ENCODE peak calls at places on chromosomes 4 and X, in five cellular contexts. One of them, this sample, is unnamed.

GRCh38 chr4:37639551-37640293 is 46.5 kb downstream of the RELL1 start:
- DNase-seq in CD8-positive, alpha-beta memory T cell: no peak
- DNase-seq in mesendoderm: no peak
- DNase-seq in upper lobe of right lung: no peak
- DNase-seq in endodermal cell: no peak
- DNase-seq in this sample: no peak

GRCh38 chr4:17325098-17325497 is 186.8 kb downstream of the QDPR start:
- DNase-seq in mesendoderm: no peak
- DNase-seq in upper lobe of right lung: no peak
- DNase-seq in CD8-positive, alpha-beta memory T cell: no peak
- DNase-seq in endodermal cell: no peak
- DNase-seq in this sample: no peak

GRCh38 chr4:7159923-7160322 is 32.4 kb upstream of the SORCS2 start:
- DNase-seq in upper lobe of right lung: peak; percentile 13
- DNase-seq in CD8-positive, alpha-beta memory T cell: no peak
- DNase-seq in mesendoderm: no peak
- DNase-seq in endodermal cell: no peak
- DNase-seq in this sample: no peak

GRCh38 chrX:41561045-41561444 is 113.9 kb downstream of the NYX start:
- DNase-seq in CD8-positive, alpha-beta memory T cell: no peak
- DNase-seq in mesendoderm: peak; percentile 40
- DNase-seq in upper lobe of right lung: no peak
- DNase-seq in endodermal cell: no peak
- DNase-seq in this sample: peak; percentile 12

GRCh38 chr4:184237612-184238011 is 19.9 kb upstream of the ENPP6 start:
- DNase-seq in mesendoderm: no peak
- DNase-seq in CD8-positive, alpha-beta memory T cell: no peak
- DNase-seq in upper lobe of right lung: no peak
- DNase-seq in endodermal cell: no peak
- DNase-seq in this sample: no peak

GRCh38 chrX:39724544-39724943 is 373.2 kb downstream of the BCOR start:
- DNase-seq in CD8-positive, alpha-beta memory T cell: peak; percentile 4
- DNase-seq in upper lobe of right lung: no peak
- DNase-seq in endodermal cell: no peak
- DNase-seq in mesendoderm: no peak
- DNase-seq in this sample: peak; percentile 65

GRCh38 chr4:37453004-37453360 is 208.4 kb downstream of the NWD2 start:
- DNase-seq in upper lobe of right lung: no peak
- DNase-seq in endodermal cell: peak; percentile 86
- DNase-seq in CD8-positive, alpha-beta memory T cell: peak; percentile 44
- DNase-seq in mesendoderm: peak; percentile 92
- DNase-seq in this sample: peak; percentile 49

GRCh38 chrX:24946369-24946768 is 69.4 kb downstream of the ARX start:
- DNase-seq in mesendoderm: no peak
- DNase-seq in CD8-positive, alpha-beta memory T cell: no peak
- DNase-seq in upper lobe of right lung: no peak
- DNase-seq in endodermal cell: no peak
- DNase-seq in this sample: no peak

GRCh38 chrX:53681661-53682060 is 4.9 kb downstream of the HUWE1 start:
- DNase-seq in upper lobe of right lung: no peak
- DNase-seq in endodermal cell: no peak
- DNase-seq in CD8-positive, alpha-beta memory T cell: no peak
- DNase-seq in mesendoderm: no peak
- DNase-seq in this sample: no peak

GRCh38 chr4:105807496-105807895 is 87.8 kb upstream of the NPNT start:
- DNase-seq in mesendoderm: peak; percentile 57
- DNase-seq in CD8-positive, alpha-beta memory T cell: no peak
- DNase-seq in endodermal cell: no peak
- DNase-seq in upper lobe of right lung: no peak
- DNase-seq in this sample: no peak

GRCh38 chr4:105808459-105809041 is 86.7 kb upstream of the NPNT start:
- DNase-seq in mesendoderm: peak; percentile 18
- DNase-seq in CD8-positive, alpha-beta memory T cell: no peak
- DNase-seq in upper lobe of right lung: no peak
- DNase-seq in endodermal cell: no peak
- DNase-seq in this sample: no peak

GRCh38 chr4:105805501-105806120 is 89.7 kb upstream of the NPNT start:
- DNase-seq in endodermal cell: no peak
- DNase-seq in upper lobe of right lung: no peak
- DNase-seq in mesendoderm: no peak
- DNase-seq in CD8-positive, alpha-beta memory T cell: no peak
- DNase-seq in this sample: no peak

DNA sequence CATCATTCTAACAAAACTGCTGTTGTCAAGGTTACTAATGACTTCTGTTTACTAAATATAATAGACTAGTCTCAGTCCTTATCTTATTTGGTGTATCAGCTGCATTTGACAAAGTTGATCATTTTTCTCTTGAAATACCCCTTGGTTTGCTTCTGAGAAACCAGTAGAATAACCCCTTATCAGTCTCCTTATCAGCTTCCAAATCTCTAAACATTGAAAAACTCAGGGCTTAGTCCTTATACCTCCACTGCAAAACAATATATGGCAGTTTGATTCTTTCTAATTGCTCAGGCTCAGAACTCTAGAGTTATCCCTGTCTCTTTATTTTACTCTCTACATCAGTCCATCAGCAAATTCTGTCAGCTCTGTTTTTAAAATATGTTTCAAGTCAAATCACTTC is 87.2 kb upstream of the NPNT start:
- DNase-seq in upper lobe of right lung: no peak
- DNase-seq in endodermal cell: no peak
- DNase-seq in mesendoderm: peak; percentile 35
- DNase-seq in CD8-positive, alpha-beta memory T cell: no peak
- DNase-seq in this sample: no peak
- H3K4me3 ChIP-seq in upper lobe of right lung: peak overlapping the region; percentile 9
- H3K4me3 ChIP-seq in endodermal cell: no peak overlapping the region
- H3K4me3 ChIP-seq in mesendoderm: no peak overlapping the region
- H3K4me3 ChIP-seq in CD8-positive, alpha-beta memory T cell: no peak overlapping the region
- H3K4me3 ChIP-seq in this sample: no peak overlapping the region

DNA sequence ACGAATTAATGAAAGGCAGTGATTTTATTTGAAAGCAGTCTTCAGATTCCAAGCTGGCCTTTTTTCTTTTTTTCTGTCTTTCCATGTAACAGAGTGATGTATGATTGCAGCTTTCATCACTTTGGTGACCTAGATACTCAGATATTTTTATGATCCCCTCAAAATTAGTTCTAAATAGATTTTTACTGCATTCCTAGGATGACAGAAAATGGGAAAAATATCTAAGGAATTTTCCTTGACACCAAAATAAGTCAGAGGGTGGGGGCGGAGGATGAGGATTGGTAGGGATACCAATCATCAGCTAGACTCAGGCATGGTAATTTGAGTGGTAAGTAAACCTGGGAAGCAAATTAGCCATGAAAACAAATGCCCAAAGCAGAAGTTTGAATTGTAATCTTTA is 11.9 kb upstream of the HMGB2 start:
- DNase-seq in upper lobe of right lung: no peak
- DNase-seq in mesendoderm: peak; percentile 55
- DNase-seq in CD8-positive, alpha-beta memory T cell: no peak
- DNase-seq in endodermal cell: no peak
- DNase-seq in this sample: no peak
- H3K4me3 ChIP-seq in upper lobe of right lung: no peak overlapping the region
- H3K4me3 ChIP-seq in mesendoderm: no peak overlapping the region
- H3K4me3 ChIP-seq in CD8-positive, alpha-beta memory T cell: no peak overlapping the region
- H3K4me3 ChIP-seq in endodermal cell: no peak overlapping the region
- H3K4me3 ChIP-seq in this sample: no peak overlapping the region

GRCh38 chr4:80156410-80156809 is 40.9 kb upstream of the PRDM8 start:
- DNase-seq in upper lobe of right lung: no peak
- DNase-seq in CD8-positive, alpha-beta memory T cell: no peak
- DNase-seq in endodermal cell: no peak
- DNase-seq in mesendoderm: no peak
- DNase-seq in this sample: no peak

GRCh38 chr4:80153800-80154546 is 43.3 kb upstream of the PRDM8 start:
- DNase-seq in upper lobe of right lung: no peak
- DNase-seq in endodermal cell: no peak
- DNase-seq in mesendoderm: no peak
- DNase-seq in CD8-positive, alpha-beta memory T cell: no peak
- DNase-seq in this sample: no peak

GRCh38 chr4:80154547-80154933 is 42.8 kb upstream of the PRDM8 start:
- DNase-seq in endodermal cell: no peak
- DNase-seq in upper lobe of right lung: no peak
- DNase-seq in mesendoderm: no peak
- DNase-seq in CD8-positive, alpha-beta memory T cell: no peak
- DNase-seq in this sample: no peak

GRCh38 chr4:80151981-80152380 is 45.3 kb upstream of the PRDM8 start:
- DNase-seq in CD8-positive, alpha-beta memory T cell: no peak
- DNase-seq in endodermal cell: no peak
- DNase-seq in mesendoderm: no peak
- DNase-seq in upper lobe of right lung: no peak
- DNase-seq in this sample: no peak

GRCh38 chr4:80155286-80155982 is 41.9 kb upstream of the PRDM8 start:
- DNase-seq in upper lobe of right lung: no peak
- DNase-seq in endodermal cell: no peak
- DNase-seq in CD8-positive, alpha-beta memory T cell: no peak
- DNase-seq in mesendoderm: no peak
- DNase-seq in this sample: no peak
- H3K4me3 ChIP-seq in upper lobe of right lung: no peak overlapping the region
- H3K4me3 ChIP-seq in endodermal cell: no peak overlapping the region
- H3K4me3 ChIP-seq in CD8-positive, alpha-beta memory T cell: no peak overlapping the region
- H3K4me3 ChIP-seq in mesendoderm: no peak overlapping the region
- H3K4me3 ChIP-seq in this sample: no peak overlapping the region

GRCh38 chrX:17656556-17656955 is 80.7 kb upstream of the SCML1 start:
- DNase-seq in upper lobe of right lung: no peak
- DNase-seq in CD8-positive, alpha-beta memory T cell: no peak
- DNase-seq in endodermal cell: no peak
- DNase-seq in mesendoderm: no peak
- DNase-seq in this sample: no peak
- H3K4me3 ChIP-seq in upper lobe of right lung: no peak overlapping the region
- H3K4me3 ChIP-seq in CD8-positive, alpha-beta memory T cell: no peak overlapping the region
- H3K4me3 ChIP-seq in endodermal cell: no peak overlapping the region
- H3K4me3 ChIP-seq in mesendoderm: no peak overlapping the region
- H3K4me3 ChIP-seq in this sample: no peak overlapping the region

GRCh38 chr4:139896242-139896752 is 230.7 kb downstream of the MGST2 start:
- DNase-seq in mesendoderm: no peak
- DNase-seq in endodermal cell: no peak
- DNase-seq in CD8-positive, alpha-beta memory T cell: no peak
- DNase-seq in upper lobe of right lung: no peak
- DNase-seq in this sample: no peak

GRCh38 chr4:139900964-139901376 is 235.4 kb downstream of the MGST2 start:
- DNase-seq in upper lobe of right lung: no peak
- DNase-seq in mesendoderm: peak; percentile 29
- DNase-seq in CD8-positive, alpha-beta memory T cell: no peak
- DNase-seq in endodermal cell: no peak
- DNase-seq in this sample: no peak

GRCh38 chr4:139901516-139902327 is 236.1 kb downstream of the MGST2 start:
- DNase-seq in CD8-positive, alpha-beta memory T cell: no peak
- DNase-seq in endodermal cell: no peak
- DNase-seq in mesendoderm: peak; percentile 87
- DNase-seq in upper lobe of right lung: no peak
- DNase-seq in this sample: no peak

GRCh38 chr4:139899346-139899745 is 233.7 kb downstream of the MGST2 start:
- DNase-seq in CD8-positive, alpha-beta memory T cell: no peak
- DNase-seq in upper lobe of right lung: no peak
- DNase-seq in endodermal cell: no peak
- DNase-seq in mesendoderm: no peak
- DNase-seq in this sample: no peak

GRCh38 chr4:139898293-139898692 is 232.7 kb downstream of the MGST2 start:
- DNase-seq in CD8-positive, alpha-beta memory T cell: no peak
- DNase-seq in endodermal cell: no peak
- DNase-seq in upper lobe of right lung: no peak
- DNase-seq in mesendoderm: no peak
- DNase-seq in this sample: no peak
- H3K4me3 ChIP-seq in CD8-positive, alpha-beta memory T cell: peak overlapping the region; percentile 17
- H3K4me3 ChIP-seq in endodermal cell: no peak overlapping the region
- H3K4me3 ChIP-seq in upper lobe of right lung: peak overlapping the region; percentile 20
- H3K4me3 ChIP-seq in mesendoderm: no peak overlapping the region
- H3K4me3 ChIP-seq in this sample: no peak overlapping the region

GRCh38 chr4:156377036-156377700 is 423.5 kb upstream of the CTSO start:
- DNase-seq in CD8-positive, alpha-beta memory T cell: no peak
- DNase-seq in upper lobe of right lung: no peak
- DNase-seq in endodermal cell: no peak
- DNase-seq in mesendoderm: no peak
- DNase-seq in this sample: no peak
- H3K4me3 ChIP-seq in CD8-positive, alpha-beta memory T cell: no peak overlapping the region
- H3K4me3 ChIP-seq in upper lobe of right lung: no peak overlapping the region
- H3K4me3 ChIP-seq in endodermal cell: no peak overlapping the region
- H3K4me3 ChIP-seq in mesendoderm: no peak overlapping the region
- H3K4me3 ChIP-seq in this sample: no peak overlapping the region

GRCh38 chrX:43974076-43974475 is 886 bp upstream of the NDP start:
- DNase-seq in CD8-positive, alpha-beta memory T cell: no peak
- DNase-seq in upper lobe of right lung: no peak
- DNase-seq in endodermal cell: no peak
- DNase-seq in mesendoderm: no peak
- DNase-seq in this sample: no peak
- H3K4me3 ChIP-seq in CD8-positive, alpha-beta memory T cell: no peak overlapping the region
- H3K4me3 ChIP-seq in upper lobe of right lung: no peak overlapping the region
- H3K4me3 ChIP-seq in endodermal cell: no peak overlapping the region
- H3K4me3 ChIP-seq in mesendoderm: no peak overlapping the region
- H3K4me3 ChIP-seq in this sample: no peak overlapping the region

GRCh38 chr4:83013931-83014330 is 3.3 kb upstream of the LIN54 start:
- DNase-seq in mesendoderm: no peak
- DNase-seq in CD8-positive, alpha-beta memory T cell: no peak
- DNase-seq in endodermal cell: no peak
- DNase-seq in upper lobe of right lung: no peak
- DNase-seq in this sample: no peak
- H3K4me3 ChIP-seq in mesendoderm: no peak overlapping the region
- H3K4me3 ChIP-seq in CD8-positive, alpha-beta memory T cell: no peak overlapping the region
- H3K4me3 ChIP-seq in endodermal cell: peak overlapping the region; percentile 85
- H3K4me3 ChIP-seq in upper lobe of right lung: peak overlapping the region; percentile 77
- H3K4me3 ChIP-seq in this sample: peak overlapping the region; percentile 85